ENCODE peak calls at places on chromosomes 11 and 22, in nine cellular contexts. F is NB4, J is lower leg skin, S is natural killer cell, I is kidney, U is glutamatergic neuron, N is astrocyte of the spinal cord, L is heart right ventricle, G is cardiac muscle cell. Y is an unnamed sample.

GRCh38 chr11:116742104-116742503 is 30.7 kb downstream of the BUD13 start:
- DNase-seq in U (no peak), I (no peak), L (no peak), N (peak), F (no peak), G (peak), S (no peak), J (peak), Y (no peak)

GRCh38 chr11:1149545-1149944 is 8.2 kb upstream of the MUC5AC start:
- DNase-seq in L (no peak), N (no peak), I (no peak), G (no peak), U (no peak), S (no peak), F (no peak), J (peak), Y (no peak)

GRCh38 chr11:88521354-88522310 is 184.1 kb upstream of the CTSC start:
- DNase-seq in J (no peak), U (no peak), S (no peak), I (no peak), F (no peak), N (peak), G (no peak), L (no peak), Y (no peak)

GRCh38 chr11:108947654-108948570 is 283.0 kb downstream of the DDX10 start:
- DNase-seq in S (no peak), N (no peak), J (no peak), L (no peak), U (no peak), I (no peak), G (peak), F (peak), Y (no peak)

GRCh38 chr11:57568330-57568766 is 876 bp upstream of the UBE2L6 start:
- DNase-seq in U (no peak), N (peak), G (peak), F (no peak), L (peak), I (no peak), J (peak), S (peak), Y (peak)

GRCh38 chr11:47979378-47980092 is 824 bp upstream of the PTPRJ start:
- DNase-seq in G (peak), N (no peak), L (no peak), I (peak), J (no peak), S (no peak), F (peak), U (no peak), Y (no peak)

GRCh38 chr11:3879216-3879966 is 23.9 kb downstream of the STIM1 start:
- DNase-seq in N (no peak), U (no peak), I (no peak), S (no peak), J (no peak), L (no peak), G (no peak), F (no peak), Y (no peak)

GRCh38 chr11:81470446-81470845 is 1263.2 kb downstream of the FAM181B start:
- DNase-seq in G (no peak), F (no peak), U (no peak), L (no peak), N (no peak), J (no peak), S (no peak), I (no peak), Y (no peak)

GRCh38 chr11:46392421-46393230 is 1.1 kb upstream of the CHRM4 start:
- DNase-seq in U (peak), J (peak), G (peak), I (peak), N (peak), F (peak), L (peak), S (peak), Y (peak)

GRCh38 chr11:13970986-13971385 is 8.5 kb downstream of the SPON1 start:
- DNase-seq in L (no peak), N (no peak), J (no peak), G (no peak), U (peak), I (peak), F (no peak), S (no peak), Y (peak)

GRCh38 chr11:92382311-92382710 is 157.7 kb downstream of the FAT3 start:
- DNase-seq in J (no peak), S (no peak), U (no peak), N (no peak), F (no peak), L (no peak), G (no peak), I (no peak), Y (no peak)

GRCh38 chr11:19573666-19574065 is 139.0 kb upstream of the NAV2 start:
- DNase-seq in U (no peak), S (no peak), N (no peak), L (peak), F (no peak), J (peak), G (no peak), I (no peak), Y (no peak)

GRCh38 chr22:28063656-28064055 is 144.6 kb upstream of the PITPNB start:
- DNase-seq in F (no peak), L (no peak), U (no peak), I (no peak), N (no peak), G (no peak), S (no peak), J (no peak), Y (no peak)

GRCh38 chr11:78256962-78257361 is 68.2 kb downstream of the USP35 start:
- DNase-seq in G (peak), F (peak), J (peak), S (no peak), L (peak), U (no peak), N (peak), I (peak), Y (no peak)

GRCh38 chr22:42780070-42780540 is 59.4 kb upstream of the A4GALT start:
- DNase-seq in S (no peak), N (peak), F (peak), U (no peak), I (no peak), G (peak), J (no peak), L (no peak), Y (peak)

GRCh38 chr11:87122852-87123251 is 85.1 kb downstream of the TMEM135 start:
- DNase-seq in L (no peak), J (no peak), F (no peak), N (no peak), G (no peak), S (no peak), U (no peak), I (no peak), Y (no peak)

GRCh38 chr11:12625438-12626071 is 48.7 kb upstream of the TEAD1 start:
- DNase-seq in L (no peak), J (no peak), S (no peak), G (peak), U (no peak), F (peak), I (no peak), N (peak), Y (no peak)

GRCh38 chr11:34394771-34395300 is 37.0 kb upstream of the ABTB2 start:
- DNase-seq in S (no peak), J (no peak), L (no peak), G (no peak), I (no peak), N (no peak), F (no peak), U (no peak), Y (no peak)

GRCh38 chr22:49535527-49536125 is 292.0 kb downstream of the BRD1 start:
- DNase-seq in L (no peak), N (no peak), G (no peak), U (no peak), I (peak), S (no peak), J (peak), F (no peak), Y (no peak)

GRCh38 chr11:96158126-96158525 is 184.9 kb downstream of the MAML2 start:
- DNase-seq in N (no peak), G (no peak), F (no peak), L (no peak), U (no peak), I (no peak), S (no peak), J (no peak), Y (no peak)

GRCh38 chr11:17259519-17259918 is 17.0 kb upstream of the NUCB2 start:
- DNase-seq in U (no peak), F (no peak), I (no peak), G (no peak), N (no peak), J (no peak), L (no peak), S (no peak), Y (no peak)

GRCh38 chr11:75813622-75814039 is 1.4 kb upstream of the UVRAG start:
- DNase-seq in J (no peak), I (no peak), G (no peak), L (no peak), S (no peak), U (no peak), N (no peak), F (no peak), Y (no peak)
- TF ChIP-seq CTCF in J (no peak), I (no peak), G (no peak), L (no peak), S (no peak), U (no peak), N (no peak), F (no peak), Y (no peak)

GRCh38 chr22:30948930-30949342 is 19.6 kb downstream of the MORC2 start:
- DNase-seq in F (no peak), U (no peak), J (no peak), L (no peak), N (peak), I (no peak), G (no peak), S (no peak), Y (no peak)
- TF ChIP-seq CTCF in F (no peak), U (no peak), J (no peak), L (no peak), N (no peak), I (no peak), G (no peak), S (no peak), Y (no peak)

GRCh38 chr11:119320593-119321524 is 3.9 kb upstream of the MCAM start:
- DNase-seq in I (peak), S (no peak), J (peak), G (peak), U (peak), L (peak), N (peak), F (peak), Y (peak)

GRCh38 chr11:119322921-119323531 is 6.1 kb upstream of the MCAM start:
- DNase-seq in G (no peak), J (peak), L (no peak), N (no peak), F (no peak), S (no peak), I (no peak), U (no peak), Y (no peak)

GRCh38 chr11:119323532-119324033 is 6.7 kb upstream of the MCAM start:
- DNase-seq in U (peak), S (peak), J (peak), F (peak), L (no peak), I (no peak), G (peak), N (peak), Y (peak)

GRCh38 chr11:119324124-119324665 is 7.3 kb upstream of the MCAM start:
- DNase-seq in S (no peak), N (no peak), U (no peak), L (no peak), G (no peak), J (no peak), F (no peak), I (no peak), Y (no peak)

GRCh38 chr11:119322360-119322739 is 5.4 kb upstream of the MCAM start:
- DNase-seq in I (no peak), S (no peak), L (no peak), J (no peak), F (peak), G (peak), U (no peak), N (no peak), Y (no peak)
- TF ChIP-seq CTCF in I (no peak), S (no peak), L (no peak), J (no peak), F (peak), G (no peak), U (no peak), N (no peak), Y (no peak)

DNA sequence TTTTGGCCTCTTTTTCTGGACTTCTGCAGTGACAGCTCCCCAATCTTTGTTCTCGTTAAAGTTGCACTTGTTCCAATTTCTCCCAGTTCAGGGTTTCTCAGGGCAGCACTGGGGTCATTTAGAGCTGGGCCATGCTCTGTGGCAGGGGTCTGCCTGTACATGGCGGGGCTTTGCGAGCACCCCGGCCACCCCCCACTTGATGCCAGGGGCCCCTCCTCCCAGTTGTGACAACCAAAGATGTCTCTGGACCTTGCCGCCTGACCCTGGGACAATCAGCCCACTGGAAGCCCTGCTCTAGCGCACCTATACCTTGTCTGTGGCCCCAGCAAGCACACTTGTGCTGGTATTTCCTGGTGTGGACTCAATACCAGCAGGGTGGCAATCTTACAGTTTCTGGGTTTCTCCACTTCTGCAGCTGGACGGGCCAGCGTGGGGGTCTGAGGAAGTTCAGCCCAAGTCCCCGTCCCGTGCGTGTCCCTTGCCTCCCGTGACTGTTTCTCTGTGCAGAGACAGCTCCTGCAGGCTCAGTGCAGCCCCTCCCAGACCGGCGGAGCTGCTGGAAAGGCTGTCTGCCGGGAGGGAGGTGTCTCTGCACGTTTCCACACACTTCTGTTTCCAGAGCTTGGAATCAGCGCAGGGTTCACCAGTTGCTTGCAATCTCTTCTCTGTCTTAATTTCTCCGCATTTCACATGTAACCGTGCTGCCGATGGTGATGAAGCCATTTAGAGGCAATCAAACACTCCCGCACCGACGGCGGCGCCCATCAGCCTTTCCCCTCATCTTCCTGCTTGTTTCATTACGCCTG is 1328.9 kb downstream of the BRD1 start:
- DNase-seq in G (no peak), J (no peak), F (no peak), S (no peak), U (no peak), L (no peak), I (peak), N (no peak), Y (no peak)
- TF ChIP-seq CTCF in G (no peak), J (no peak), F (no peak), S (no peak), U (no peak), L (no peak), I (no peak), N (no peak), Y (no peak)

DNA sequence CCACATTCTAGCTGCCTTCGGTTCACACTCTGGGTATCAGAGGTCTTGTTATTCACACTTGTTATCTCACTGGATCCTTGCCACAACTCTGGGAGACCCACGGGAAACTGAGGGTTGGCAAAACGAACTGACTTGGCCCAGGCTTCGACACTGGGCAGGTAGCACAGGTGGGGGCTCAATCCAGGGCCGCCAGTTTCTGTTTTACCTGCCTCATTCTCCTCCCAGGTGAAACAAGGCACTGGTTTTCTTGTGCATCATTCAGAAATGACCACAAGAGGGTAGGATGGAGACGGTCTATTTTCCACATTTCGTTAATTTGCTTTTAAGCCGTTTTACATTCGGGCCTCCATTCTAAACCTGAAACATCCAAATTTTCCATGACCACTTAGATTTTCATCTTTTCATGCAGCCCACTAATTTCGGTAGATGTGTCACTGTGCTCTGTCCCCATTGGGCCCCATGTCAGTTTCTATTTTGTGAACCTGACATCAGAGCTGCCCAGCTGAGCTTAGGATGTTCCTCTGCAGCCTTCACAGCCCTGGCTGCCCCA is 108.1 kb downstream of the KIAA1671 start:
- DNase-seq in J (no peak), I (no peak), L (no peak), F (no peak), G (no peak), S (no peak), N (no peak), U (no peak), Y (no peak)
- TF ChIP-seq CTCF in J (no peak), I (no peak), L (no peak), F (no peak), G (peak), S (no peak), N (peak), U (no peak), Y (peak)

GRCh38 chr22:25350551-25350971 is 131.1 kb downstream of the CRYBB2 start:
- DNase-seq in I (peak), N (no peak), F (no peak), U (no peak), J (peak), S (peak), G (no peak), L (no peak), Y (no peak)
- TF ChIP-seq CTCF in I (no peak), N (no peak), F (no peak), U (no peak), J (no peak), S (no peak), G (no peak), L (no peak), Y (no peak)

GRCh38 chr11:61654397-61654829 is 25.8 kb upstream of the DAGLA start:
- DNase-seq in S (no peak), F (peak), L (peak), U (no peak), I (peak), N (no peak), J (peak), G (peak), Y (no peak)

GRCh38 chr11:61656347-61657077 is 23.7 kb upstream of the DAGLA start:
- DNase-seq in S (no peak), L (no peak), G (no peak), J (no peak), I (no peak), F (no peak), N (no peak), U (no peak), Y (no peak)

GRCh38 chr11:61657566-61657965 is 22.6 kb upstream of the DAGLA start:
- DNase-seq in S (no peak), G (peak), F (no peak), I (no peak), L (no peak), U (no peak), N (no peak), J (no peak), Y (peak)

GRCh38 chr11:61659413-61660196 is 20.6 kb upstream of the DAGLA start:
- DNase-seq in S (no peak), L (no peak), U (no peak), N (no peak), G (no peak), F (no peak), I (no peak), J (no peak), Y (no peak)
- TF ChIP-seq CTCF in S (no peak), L (no peak), U (peak), N (no peak), G (no peak), F (peak), I (no peak), J (no peak), Y (no peak)

GRCh38 chr11:119397740-119398139 is 16.2 kb upstream of the USP2 start:
- DNase-seq in J (no peak), F (no peak), U (no peak), G (no peak), S (no peak), L (no peak), N (no peak), I (no peak), Y (no peak)

GRCh38 chr11:119400860-119401259 is 19.4 kb upstream of the USP2 start:
- DNase-seq in S (no peak), F (no peak), U (no peak), N (no peak), G (no peak), J (no peak), I (no peak), L (no peak), Y (no peak)

GRCh38 chr11:119402470-119402869 is 20.5 kb downstream of the THY1 start:
- DNase-seq in I (no peak), G (no peak), U (no peak), J (no peak), N (no peak), S (no peak), F (no peak), L (no peak), Y (no peak)

GRCh38 chr11:119396835-119397234 is 15.3 kb upstream of the USP2 start:
- DNase-seq in F (no peak), S (no peak), N (no peak), L (no peak), G (no peak), U (no peak), J (no peak), I (no peak), Y (no peak)
- TF ChIP-seq CTCF in F (no peak), S (no peak), N (no peak), L (no peak), G (no peak), U (no peak), J (no peak), I (no peak), Y (no peak)

DNA sequence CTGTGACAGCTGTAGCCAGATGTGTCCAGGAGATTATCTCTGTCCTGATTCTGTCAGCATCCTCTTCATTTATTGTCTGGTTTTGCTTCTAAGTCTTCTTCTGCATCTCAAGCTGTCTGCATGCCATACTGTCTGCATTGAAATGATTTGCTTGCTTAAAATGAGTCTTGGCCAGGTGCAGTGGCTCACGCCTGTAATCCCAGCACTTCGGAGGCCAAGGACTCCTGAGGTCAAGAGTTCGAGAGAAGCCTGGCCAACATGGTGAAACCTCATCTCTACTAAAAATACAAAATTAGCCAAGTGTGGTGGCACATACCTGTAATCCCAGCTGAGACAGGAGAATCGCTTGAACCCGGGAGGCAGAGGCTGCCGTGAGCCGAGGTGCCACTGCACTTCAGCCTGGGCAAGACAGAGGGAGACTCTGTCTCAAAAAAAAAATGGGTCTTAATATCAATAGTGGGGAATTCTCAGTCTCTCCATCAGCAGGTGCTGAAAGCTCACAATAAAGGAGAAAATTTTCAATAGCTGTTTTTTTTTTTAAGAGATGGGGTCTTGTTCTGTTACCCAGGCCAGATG is 39.2 kb upstream of the AMPD3 start:
- DNase-seq in N (no peak), J (no peak), G (no peak), U (no peak), F (peak), L (no peak), S (no peak), I (no peak), Y (no peak)
- TF ChIP-seq CTCF in N (no peak), J (no peak), G (no peak), U (no peak), F (peak), L (no peak), S (no peak), I (no peak), Y (no peak)